ENCODE peak calls at places on chromosomes 6 and 20, in seven cellular contexts. One of them, this sample, is unnamed.

GRCh38 chr20:25659999-25660398 is 36.2 kb upstream of the NANP start:
- DNase-seq in T-helper 2 cell: no peak
- DNase-seq in lung microvascular endothelial cell: no peak
- DNase-seq in GOT3: no peak
- DNase-seq in effector memory CD8-positive, alpha-beta T cell: no peak
- DNase-seq in HTR-8/SVneo: no peak
- DNase-seq in PC-3: no peak
- DNase-seq in this sample: no peak

GRCh38 chr6:129519750-129520149 is 190.2 kb downstream of the ARHGAP18 start:
- DNase-seq in PC-3: no peak
- DNase-seq in HTR-8/SVneo: no peak
- DNase-seq in lung microvascular endothelial cell: no peak
- DNase-seq in effector memory CD8-positive, alpha-beta T cell: no peak
- DNase-seq in T-helper 2 cell: no peak
- DNase-seq in GOT3: no peak
- DNase-seq in this sample: no peak

GRCh38 chr6:17721671-17722070 is 14.9 kb upstream of the NUP153 start:
- DNase-seq in T-helper 2 cell: no peak
- DNase-seq in effector memory CD8-positive, alpha-beta T cell: no peak
- DNase-seq in GOT3: no peak
- DNase-seq in lung microvascular endothelial cell: no peak
- DNase-seq in HTR-8/SVneo: no peak
- DNase-seq in PC-3: no peak
- DNase-seq in this sample: no peak

GRCh38 chr6:159821111-159821510 is 21.0 kb downstream of the PNLDC1 start:
- DNase-seq in effector memory CD8-positive, alpha-beta T cell: no peak
- DNase-seq in PC-3: no peak
- DNase-seq in lung microvascular endothelial cell: no peak
- DNase-seq in HTR-8/SVneo: no peak
- DNase-seq in GOT3: no peak
- DNase-seq in T-helper 2 cell: no peak
- DNase-seq in this sample: no peak

GRCh38 chr6:13339863-13340635 is 11.7 kb upstream of the TBC1D7 start:
- DNase-seq in GOT3: no peak
- DNase-seq in PC-3: no peak
- DNase-seq in effector memory CD8-positive, alpha-beta T cell: no peak
- DNase-seq in T-helper 2 cell: no peak
- DNase-seq in lung microvascular endothelial cell: no peak
- DNase-seq in HTR-8/SVneo: no peak
- DNase-seq in this sample: no peak

GRCh38 chr6:38452816-38453215 is 186.9 kb downstream of the BTBD9 start:
- DNase-seq in T-helper 2 cell: no peak
- DNase-seq in GOT3: no peak
- DNase-seq in HTR-8/SVneo: no peak
- DNase-seq in PC-3: no peak
- DNase-seq in effector memory CD8-positive, alpha-beta T cell: no peak
- DNase-seq in lung microvascular endothelial cell: no peak
- DNase-seq in this sample: no peak

GRCh38 chr20:49794336-49795124 is 18.1 kb upstream of the SLC9A8 start:
- DNase-seq in lung microvascular endothelial cell: no peak
- DNase-seq in PC-3: no peak
- DNase-seq in GOT3: no peak
- DNase-seq in HTR-8/SVneo: no peak
- DNase-seq in effector memory CD8-positive, alpha-beta T cell: no peak
- DNase-seq in T-helper 2 cell: peak; percentile 44
- DNase-seq in this sample: no peak

GRCh38 chr20:12199703-12200102 is 282.0 kb downstream of the BTBD3 start:
- DNase-seq in HTR-8/SVneo: no peak
- DNase-seq in lung microvascular endothelial cell: no peak
- DNase-seq in effector memory CD8-positive, alpha-beta T cell: no peak
- DNase-seq in T-helper 2 cell: no peak
- DNase-seq in PC-3: no peak
- DNase-seq in GOT3: no peak
- DNase-seq in this sample: no peak

GRCh38 chr6:36340671-36341454 is 4.2 kb upstream of the BNIP5 start:
- DNase-seq in effector memory CD8-positive, alpha-beta T cell: peak; percentile 70
- DNase-seq in PC-3: peak; percentile 59
- DNase-seq in lung microvascular endothelial cell: peak; percentile 70
- DNase-seq in GOT3: peak; percentile 17
- DNase-seq in T-helper 2 cell: peak; percentile 41
- DNase-seq in HTR-8/SVneo: peak; percentile 81
- DNase-seq in this sample: no peak

GRCh38 chr20:15320941-15321340 is 983.5 kb upstream of the FLRT3 start:
- DNase-seq in HTR-8/SVneo: no peak
- DNase-seq in lung microvascular endothelial cell: no peak
- DNase-seq in T-helper 2 cell: no peak
- DNase-seq in PC-3: peak; percentile 6
- DNase-seq in effector memory CD8-positive, alpha-beta T cell: no peak
- DNase-seq in GOT3: no peak
- DNase-seq in this sample: no peak

GRCh38 chr6:109483744-109484075 is 691 bp upstream of the ZBTB24 start:
- DNase-seq in HTR-8/SVneo: no peak
- DNase-seq in lung microvascular endothelial cell: no peak
- DNase-seq in PC-3: no peak
- DNase-seq in effector memory CD8-positive, alpha-beta T cell: no peak
- DNase-seq in T-helper 2 cell: no peak
- DNase-seq in GOT3: no peak
- DNase-seq in this sample: no peak

GRCh38 chr6:31642798-31643570 is 9.5 kb downstream of the BAG6 start:
- DNase-seq in effector memory CD8-positive, alpha-beta T cell: no peak
- DNase-seq in GOT3: no peak
- DNase-seq in HTR-8/SVneo: no peak
- DNase-seq in PC-3: no peak
- DNase-seq in T-helper 2 cell: no peak
- DNase-seq in lung microvascular endothelial cell: no peak
- DNase-seq in this sample: no peak

GRCh38 chr6:20497200-20497820 is 36.9 kb upstream of the CDKAL1 start:
- DNase-seq in lung microvascular endothelial cell: peak; percentile 83
- DNase-seq in PC-3: no peak
- DNase-seq in GOT3: no peak
- DNase-seq in effector memory CD8-positive, alpha-beta T cell: no peak
- DNase-seq in HTR-8/SVneo: no peak
- DNase-seq in T-helper 2 cell: no peak
- DNase-seq in this sample: no peak

GRCh38 chr20:62624325-62624690 is 18.0 kb upstream of the SLCO4A1 start:
- DNase-seq in lung microvascular endothelial cell: no peak
- DNase-seq in T-helper 2 cell: no peak
- DNase-seq in effector memory CD8-positive, alpha-beta T cell: no peak
- DNase-seq in GOT3: no peak
- DNase-seq in PC-3: peak; percentile 40
- DNase-seq in HTR-8/SVneo: no peak
- DNase-seq in this sample: no peak

GRCh38 chr6:64217721-64218603 is 582.4 kb downstream of the PHF3 start:
- DNase-seq in effector memory CD8-positive, alpha-beta T cell: no peak
- DNase-seq in HTR-8/SVneo: no peak
- DNase-seq in PC-3: peak; percentile 36
- DNase-seq in lung microvascular endothelial cell: no peak
- DNase-seq in T-helper 2 cell: no peak
- DNase-seq in GOT3: no peak
- DNase-seq in this sample: no peak

GRCh38 chr6:30800876-30801275 is 56.5 kb upstream of the IER3 start:
- DNase-seq in PC-3: no peak
- DNase-seq in HTR-8/SVneo: no peak
- DNase-seq in lung microvascular endothelial cell: peak; percentile 46
- DNase-seq in T-helper 2 cell: no peak
- DNase-seq in GOT3: no peak
- DNase-seq in effector memory CD8-positive, alpha-beta T cell: no peak
- DNase-seq in this sample: no peak

This sample was measured in NCI-H2107.